ENCODE peak calls at places on chromosomes 11 and 22, in six cellular contexts. E is upper lobe of right lung, B is HFF-Myc, U is neural crest cell, Q is fibroblast of the aortic adventitia, D is IMR-90. J is an unnamed sample.

GRCh38 chr11:8095831-8096522 is 15.0 kb downstream of the TUB start:
- DNase-seq in U (no peak), D (no peak), E (no peak), B (no peak), Q (no peak), J (no peak)

GRCh38 chr11:46628961-46629360 is 11.6 kb downstream of the ATG13 start:
- DNase-seq in E (no peak), Q (no peak), B (no peak), U (no peak), D (no peak), J (no peak)

GRCh38 chr11:72850832-72851231 is 36.6 kb downstream of the ATG16L2 start:
- DNase-seq in Q (no peak), D (no peak), E (no peak), U (no peak), B (no peak), J (no peak)

GRCh38 chr22:50711446-50712340 is 26.3 kb upstream of the ACR start:
- DNase-seq in U (no peak), E (peak; percentile 53), Q (no peak), B (no peak), D (no peak), J (no peak)

GRCh38 chr22:32535531-32536190 is 61.0 kb downstream of the FBXO7 start:
- DNase-seq in B (no peak), U (no peak), E (no peak), Q (no peak), D (no peak), J (no peak)

GRCh38 chr11:1835671-1836010 is 851 bp downstream of the SYT8 start:
- DNase-seq in Q (no peak), D (no peak), U (no peak), B (no peak), E (no peak), J (no peak)

GRCh38 chr22:19818264-19819208 is 36.1 kb downstream of the GNB1L start:
- DNase-seq in U (no peak), D (no peak), B (no peak), E (peak; percentile 63), Q (no peak), J (no peak)

GRCh38 chr11:133072858-133073582 is 459.3 kb downstream of the OPCML start:
- DNase-seq in U (no peak), Q (no peak), E (no peak), B (no peak), D (no peak), J (no peak)

GRCh38 chr11:110710520-110711381 is 1.5 kb downstream of the ARHGAP20 start:
- DNase-seq in Q (peak; percentile 59), D (peak; percentile 51), B (no peak), U (peak; percentile 12), E (peak; percentile 76), J (no peak)

GRCh38 chr11:6627762-6628241 is 8.6 kb upstream of the TPP1 start:
- DNase-seq in Q (no peak), B (no peak), D (no peak), E (no peak), U (no peak), J (no peak)

GRCh38 chr11:88484873-88485621 is 147.5 kb upstream of the CTSC start:
- DNase-seq in Q (peak; percentile 37), D (peak; percentile 23), B (no peak), E (no peak), U (no peak), J (peak; percentile 28)

GRCh38 chr11:108246885-108247284 is 24.0 kb downstream of the ATM start:
- DNase-seq in E (no peak), U (no peak), Q (no peak), B (no peak), D (no peak), J (no peak)
- TF ChIP-seq CTCF in E (no peak), U (no peak), Q (no peak), B (no peak), D (no peak), J (no peak)

GRCh38 chr11:57567512-57568329 is at the start of gene UBE2L6:
- DNase-seq in Q (peak; percentile 3), U (peak; percentile 57), E (peak; percentile 92), D (no peak), B (no peak), J (peak; percentile 5)
- TF ChIP-seq CTCF in Q (peak; percentile 35), U (no peak), E (no peak), D (peak; percentile 39), B (no peak), J (no peak)

DNA sequence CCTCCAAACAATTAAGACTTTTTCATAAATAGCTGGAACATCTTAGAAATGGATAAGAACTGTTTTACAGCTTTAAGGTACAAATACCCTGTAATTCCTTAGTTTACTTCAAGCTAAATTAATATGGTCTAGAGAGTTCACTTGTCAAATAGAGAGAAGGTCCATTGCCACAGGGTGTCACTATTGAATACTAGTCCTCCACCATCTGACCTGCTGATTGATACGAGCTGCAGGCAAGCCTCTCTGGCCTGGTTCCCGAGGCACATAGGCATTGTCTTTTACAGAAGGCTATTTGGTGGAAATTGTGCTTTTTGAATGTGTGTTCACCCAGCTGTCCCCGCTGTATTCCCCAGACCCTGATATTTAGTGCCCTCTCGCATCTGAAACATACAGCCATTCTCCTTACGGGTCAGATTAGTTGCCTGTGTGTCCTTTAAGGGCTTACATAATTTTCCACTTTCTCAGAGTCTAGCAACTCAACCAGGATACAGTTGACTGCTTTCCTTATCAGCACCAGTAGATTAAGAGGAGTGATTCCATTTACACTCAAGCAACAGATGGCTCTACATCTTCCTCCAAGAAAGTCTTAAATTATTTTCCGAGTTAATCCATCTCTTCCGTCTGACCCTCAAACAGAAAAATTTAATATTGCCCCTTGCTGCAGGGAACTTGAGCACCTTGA is 788.8 kb upstream of the FAT3 start:
- DNase-seq in U (no peak), E (no peak), Q (no peak), B (no peak), D (no peak), J (no peak)
- TF ChIP-seq CTCF in U (no peak), E (no peak), Q (no peak), B (no peak), D (no peak), J (no peak)

DNA sequence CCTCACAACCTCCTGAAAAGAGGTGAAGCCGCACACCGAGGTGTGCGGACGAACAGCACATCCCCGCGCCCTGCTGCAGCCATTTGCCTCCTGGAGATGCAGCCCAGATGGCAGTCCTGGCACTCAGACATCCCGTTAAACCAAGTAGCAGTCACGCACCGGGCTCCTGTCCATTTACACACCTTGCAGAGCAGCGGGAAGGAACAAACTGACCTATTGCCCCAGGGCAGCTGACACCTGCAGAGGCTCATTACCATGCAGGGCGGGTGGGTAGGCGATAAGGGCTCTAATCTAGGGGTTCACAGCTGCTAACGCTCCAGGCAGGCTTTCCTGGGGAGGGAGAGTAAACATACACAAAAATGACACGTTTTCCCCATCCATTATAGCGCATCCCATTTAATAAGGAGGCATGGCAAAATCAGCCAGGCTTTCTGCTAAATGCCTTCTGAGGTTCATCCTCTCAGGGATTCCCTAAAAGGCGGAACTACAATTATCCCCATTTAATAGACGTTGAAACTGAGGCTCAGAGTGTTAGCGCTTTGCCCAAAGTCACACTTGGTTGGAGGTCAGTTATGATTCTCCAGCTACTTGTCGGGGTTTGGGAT is 788 bp upstream of the EHBP1L1 start:
- DNase-seq in E (no peak), Q (peak; percentile 33), U (no peak), D (no peak), B (no peak), J (no peak)
- TF ChIP-seq CTCF in E (no peak), Q (no peak), U (no peak), D (no peak), B (no peak), J (no peak)

DNA sequence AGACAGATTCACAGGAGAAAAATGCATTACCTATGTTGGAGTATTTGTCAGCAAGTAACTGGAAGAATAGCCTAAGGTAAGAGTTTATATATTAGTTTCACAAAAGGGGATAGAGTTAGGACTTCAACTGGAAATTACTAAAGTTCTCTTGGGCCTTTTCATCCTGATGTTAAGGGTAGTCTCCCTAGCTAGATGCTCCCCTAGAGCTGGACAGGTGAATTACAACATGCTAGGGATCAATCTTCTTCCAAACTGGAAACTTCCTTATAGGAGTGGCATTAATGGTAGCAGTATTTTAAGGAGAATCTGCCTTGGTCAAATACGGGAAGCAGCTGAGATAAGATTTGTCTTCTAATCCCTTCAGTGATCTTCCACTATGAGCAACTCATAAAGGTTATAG is 632.8 kb upstream of the RAG2 start:
- DNase-seq in B (no peak), Q (no peak), D (no peak), U (no peak), E (no peak), J (no peak)
- TF ChIP-seq CTCF in B (no peak), Q (no peak), D (no peak), U (peak; percentile 27), E (no peak), J (no peak)

GRCh38 chr11:3195251-3196160 is 23.1 kb downstream of the MRGPRG start:
- DNase-seq in B (no peak), E (peak; percentile 64), D (peak; percentile 14), U (no peak), Q (no peak), J (no peak)
- TF ChIP-seq CTCF in B (peak; percentile 54), E (peak; percentile 32), D (peak; percentile 51), U (peak; percentile 33), Q (peak; percentile 51), J (peak; percentile 70)

GRCh38 chr11:116148645-116149044 is 624.1 kb downstream of the BUD13 start:
- DNase-seq in U (no peak), Q (no peak), E (no peak), D (no peak), B (no peak), J (no peak)

GRCh38 chr11:116144387-116144958 is 628.3 kb downstream of the BUD13 start:
- DNase-seq in E (no peak), U (no peak), Q (no peak), B (no peak), D (no peak), J (no peak)

GRCh38 chr11:116148056-116148455 is 624.7 kb downstream of the BUD13 start:
- DNase-seq in B (no peak), E (no peak), D (no peak), U (no peak), Q (no peak), J (no peak)

GRCh38 chr11:116145187-116145865 is 627.5 kb downstream of the BUD13 start:
- DNase-seq in E (no peak), B (no peak), Q (no peak), D (no peak), U (no peak), J (no peak)
- TF ChIP-seq CTCF in E (no peak), B (no peak), Q (no peak), D (peak; percentile 26), U (peak; percentile 36), J (no peak)

GRCh38 chr22:41762980-41763779 is 37.3 kb upstream of the CCDC134 start:
- DNase-seq in D (no peak), U (peak; percentile 64), Q (no peak), B (no peak), E (no peak), J (no peak)
- TF ChIP-seq CTCF in D (peak; percentile 18), U (peak; percentile 67), Q (no peak), B (peak; percentile 63), E (peak; percentile 30), J (peak; percentile 67)

GRCh38 chr11:35711173-35711910 is 48.8 kb downstream of the TRIM44 start:
- DNase-seq in D (no peak), B (no peak), U (no peak), E (no peak), Q (no peak), J (no peak)
- TF ChIP-seq CTCF in D (peak; percentile 10), B (peak; percentile 5), U (peak; percentile 8), E (no peak), Q (no peak), J (peak; percentile 58)

J was measured in HFFc6.